ENCODE peak calls at places on chromosome 3, in ten cellular contexts. N, T, U, O, X, G, R, Q, A and S are unnamed samples.

GRCh38 chr3:124652009-124652408 is 78.2 kb upstream of the UMPS start:
- DNase-seq in G (no peak), Q (no peak), T (no peak), O (no peak), X (no peak), A (no peak), N (no peak), U (no peak), R (no peak), S (no peak)

GRCh38 chr3:47294392-47294791 is 11.6 kb downstream of the KLHL18 start:
- DNase-seq in U (no peak), Q (no peak), G (no peak), O (no peak), T (no peak), R (no peak), X (no peak), A (no peak), N (no peak), S (no peak)

GRCh38 chr3:54122046-54122801 is at the start of gene CACNA2D3:
- DNase-seq in U (peak), X (no peak), T (peak), A (no peak), R (no peak), G (no peak), O (no peak), Q (no peak), N (peak), S (peak)

GRCh38 chr3:10770547-10770946 is 45.5 kb upstream of the SLC6A11 start:
- DNase-seq in U (no peak), Q (no peak), X (no peak), A (no peak), N (no peak), G (no peak), O (no peak), R (no peak), T (no peak), S (no peak)

GRCh38 chr3:55006277-55006676 is 78.4 kb upstream of the LRTM1 start:
- DNase-seq in T (no peak), A (no peak), N (no peak), Q (no peak), X (no peak), O (no peak), G (no peak), R (no peak), U (no peak), S (peak)

GRCh38 chr3:64685800-64686445 is 1.9 kb downstream of the ADAMTS9 start:
- DNase-seq in A (peak), Q (no peak), U (peak), O (no peak), R (no peak), N (peak), G (no peak), T (peak), X (peak), S (peak)

GRCh38 chr3:101340591-101340990 is 20.2 kb upstream of the IMPG2 start:
- DNase-seq in U (no peak), O (no peak), G (no peak), R (no peak), N (no peak), X (peak), A (peak), T (no peak), Q (no peak), S (peak)

GRCh38 chr3:69698728-69699127 is 40.5 kb upstream of the MITF start:
- DNase-seq in O (no peak), Q (no peak), R (no peak), A (peak), U (no peak), X (no peak), T (no peak), G (no peak), N (no peak), S (no peak)

GRCh38 chr3:140219161-140219745 is 284.3 kb downstream of the CLSTN2 start:
- DNase-seq in O (no peak), A (no peak), U (no peak), R (no peak), N (no peak), X (no peak), G (no peak), Q (no peak), T (no peak), S (no peak)